ENCODE peak calls at places on chromosomes 4 and X, in nine cellular contexts. P is transverse colon, R is heart left ventricle, U is GM20000, H is choroid plexus epithelial cell, S is tibial nerve, K is GM12865, O is right lobe of liver, A is mesothelial cell of epicardium. E is an unnamed sample.
A peak's percentile ranks its signal among the peaks of the same experiment; 100 is the strongest.

GRCh38 chr4:74114234-74114633 is 15.2 kb upstream of the CXCL2 start:
- DNase-seq in U (no peak), R (no peak), H (peak; percentile 81), P (no peak), S (no peak), A (no peak), K (no peak), O (no peak), E (no peak)

GRCh38 chr4:113094802-113095201 is 45.3 kb downstream of the ANK2 start:
- DNase-seq in R (no peak), S (no peak), H (peak; percentile 40), O (no peak), A (no peak), P (no peak), K (peak; percentile 23), U (peak; percentile 17), E (no peak)

GRCh38 chrX:11786862-11787261 is 28.8 kb downstream of the MSL3 start:
- DNase-seq in R (no peak), S (no peak), H (peak; percentile 19), A (no peak), U (no peak), K (peak; percentile 37), P (no peak), O (no peak), E (no peak)

GRCh38 chrX:153598541-153599191 is at the start of gene CCNQ:
- DNase-seq in H (peak; percentile 33), S (no peak), K (peak; percentile 36), R (no peak), A (no peak), P (peak; percentile 36), O (peak; percentile 38), U (peak; percentile 35), E (no peak)

GRCh38 chrX:18129694-18130093 is 91.0 kb downstream of the BEND2 start:
- DNase-seq in P (no peak), A (no peak), H (no peak), R (no peak), K (peak; percentile 23), O (no peak), S (no peak), U (no peak), E (no peak)

GRCh38 chr4:4481394-4482000 is 60.4 kb downstream of the STX18 start:
- DNase-seq in A (no peak), H (no peak), O (no peak), K (no peak), U (no peak), R (no peak), S (no peak), P (no peak), E (no peak)

GRCh38 chr4:132818091-132818490 is 331.0 kb upstream of the PCDH10 start:
- DNase-seq in S (no peak), H (no peak), P (no peak), O (no peak), U (no peak), K (no peak), A (no peak), R (no peak), E (no peak)

GRCh38 chr4:152038238-152038637 is 277.4 kb upstream of the GATB start:
- DNase-seq in H (peak; percentile 42), O (no peak), P (no peak), U (no peak), K (no peak), S (no peak), A (no peak), R (no peak), E (no peak)

GRCh38 chr4:147924604-147925412 is 192.9 kb downstream of the ARHGAP10 start:
- DNase-seq in R (no peak), O (no peak), K (no peak), A (no peak), S (no peak), H (peak; percentile 77), P (peak; percentile 32), U (no peak), E (no peak)

GRCh38 chr4:122221322-122221721 is 69.2 kb downstream of the BLTP1 start:
- DNase-seq in P (no peak), O (no peak), U (no peak), K (no peak), H (no peak), A (no peak), S (no peak), R (no peak), E (no peak)

GRCh38 chr4:122212880-122213279 is 60.7 kb downstream of the BLTP1 start:
- DNase-seq in H (peak; percentile 18), S (no peak), P (no peak), K (no peak), O (no peak), U (no peak), A (no peak), R (no peak), E (no peak)

GRCh38 chr4:122224348-122224747 is 72.2 kb downstream of the BLTP1 start:
- DNase-seq in K (peak; percentile 10), O (no peak), P (no peak), A (no peak), R (no peak), H (peak; percentile 48), S (no peak), U (no peak), E (no peak)

GRCh38 chr4:122219356-122219755 is 67.2 kb downstream of the BLTP1 start:
- DNase-seq in U (no peak), H (no peak), O (no peak), S (no peak), K (no peak), R (no peak), A (no peak), P (no peak), E (no peak)

DNA sequence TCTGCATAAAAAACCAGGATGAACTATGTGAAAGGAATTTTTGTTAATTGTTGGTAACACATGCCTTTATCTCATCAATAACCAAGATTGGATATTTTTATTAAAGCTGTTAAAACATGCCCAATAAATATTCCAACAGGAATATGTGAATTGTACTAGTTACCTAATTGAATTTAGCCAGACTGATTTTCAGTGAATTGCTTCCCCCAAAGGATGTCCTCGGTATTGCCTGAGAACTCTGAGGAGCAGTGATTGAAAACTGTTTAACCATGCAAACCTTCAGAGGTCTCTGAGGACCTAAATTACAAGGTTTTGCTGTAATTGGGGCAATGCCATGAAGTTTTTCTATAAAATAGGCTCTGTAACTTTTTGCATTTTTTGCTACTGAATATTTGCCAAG is 66.6 kb downstream of the BLTP1 start:
- DNase-seq in U (no peak), P (no peak), A (no peak), K (peak; percentile 6), H (peak; percentile 31), R (no peak), S (no peak), O (no peak), E (no peak)
- TF ChIP-seq CTCF in U (no peak), P (peak; percentile 14), A (no peak), K (peak; percentile 7), H (peak; percentile 51), R (peak; percentile 43), S (peak; percentile 10), O (peak; percentile 6), E (no peak)

DNA sequence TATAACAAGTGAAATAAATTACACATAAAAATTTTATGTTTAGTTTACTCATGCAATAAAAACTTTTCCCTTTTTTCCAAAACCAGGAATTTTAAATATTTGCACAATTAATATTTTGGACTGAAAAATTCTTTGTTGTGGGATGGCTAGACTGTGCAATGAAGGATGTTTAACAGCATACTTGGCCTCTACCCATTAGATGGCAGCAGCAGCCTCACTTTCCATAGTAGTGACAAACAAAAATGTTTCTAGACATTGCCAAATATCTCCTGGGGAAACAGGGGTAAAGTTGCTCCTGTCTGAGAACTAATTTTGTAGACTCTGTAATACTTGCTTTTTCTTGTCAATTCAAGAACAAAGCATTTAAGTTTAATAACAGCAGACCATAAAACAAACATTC is 49.8 kb downstream of the SCLT1 start:
- DNase-seq in K (no peak), U (no peak), S (no peak), P (no peak), A (no peak), H (peak; percentile 68), R (no peak), O (no peak), E (no peak)
- TF ChIP-seq CTCF in K (no peak), U (no peak), S (no peak), P (no peak), A (no peak), H (peak; percentile 67), R (no peak), O (no peak), E (no peak)

GRCh38 chrX:102154218-102154860 is 1.4 kb downstream of the BEX5 start:
- DNase-seq in A (no peak), P (peak; percentile 9), O (no peak), K (no peak), U (no peak), H (no peak), S (no peak), R (no peak), E (no peak)
- TF ChIP-seq CTCF in A (no peak), P (no peak), O (no peak), K (no peak), U (no peak), H (no peak), S (no peak), R (peak; percentile 23), E (no peak)

DNA sequence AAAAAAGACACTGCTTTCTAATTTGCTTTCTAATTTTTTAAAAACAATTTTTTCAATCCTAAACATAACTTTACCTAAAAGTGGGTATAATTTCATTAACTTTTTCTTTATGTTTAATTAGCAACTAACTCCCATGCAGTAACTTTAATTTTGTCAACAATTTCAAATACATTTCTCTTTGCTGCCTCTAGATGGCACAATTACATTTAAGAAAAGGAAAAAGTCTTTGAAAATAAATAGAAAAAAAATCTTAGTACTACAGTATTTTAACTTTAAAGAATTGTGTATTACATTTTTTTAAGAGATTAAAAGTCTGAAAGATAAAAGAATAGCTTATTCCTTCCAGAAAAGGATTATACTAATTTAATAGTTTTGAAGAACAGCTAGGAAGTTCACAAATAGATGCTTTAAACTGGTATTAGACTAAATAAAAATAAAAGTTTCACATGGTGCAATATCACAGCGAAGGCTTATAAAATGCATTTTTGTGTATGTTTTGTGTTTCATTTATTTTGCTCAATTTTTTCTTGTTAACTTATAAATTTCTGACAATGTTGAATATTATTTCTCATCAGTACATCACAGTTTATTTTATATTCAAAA is 105.1 kb downstream of the ADGRA3 start:
- DNase-seq in U (no peak), A (no peak), P (no peak), R (no peak), O (no peak), K (no peak), H (peak; percentile 30), S (no peak), E (no peak)
- TF ChIP-seq CTCF in U (peak; percentile 29), A (peak; percentile 75), P (peak; percentile 59), R (peak; percentile 71), O (peak; percentile 49), K (peak; percentile 33), H (peak; percentile 52), S (peak; percentile 52), E (no peak)

DNA sequence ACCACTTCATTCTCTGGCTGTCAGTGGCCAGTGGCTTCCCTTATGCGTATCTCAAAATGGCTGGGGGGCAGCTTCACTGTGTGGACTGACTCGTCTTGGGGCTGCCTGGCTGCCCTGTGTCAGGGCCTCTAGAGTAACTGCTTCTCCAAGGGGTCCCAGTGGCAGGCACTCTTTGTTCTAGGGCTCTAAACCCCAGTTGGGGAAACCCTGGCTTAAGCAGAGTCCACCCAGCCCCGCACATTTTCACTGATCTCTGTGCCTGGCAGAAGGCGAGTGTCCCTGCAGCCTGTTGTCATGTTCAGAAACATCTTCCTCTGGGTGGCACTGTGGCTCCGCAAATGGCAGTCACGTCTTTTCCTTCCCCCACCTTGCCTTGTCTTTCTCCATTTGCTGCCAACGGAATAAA is 59.7 kb downstream of the NBDY start:
- DNase-seq in P (peak; percentile 56), O (no peak), H (peak; percentile 40), S (no peak), K (no peak), U (no peak), A (no peak), R (no peak), E (no peak)
- TF ChIP-seq CTCF in P (no peak), O (peak; percentile 52), H (peak; percentile 38), S (no peak), K (no peak), U (no peak), A (no peak), R (no peak), E (no peak)

E was measured in HL-60.